ENCODE peak calls at places on chromosome 18, in six cellular contexts. Z, F, D, A, R and B are unnamed samples. For H3K9me3 and H3K4me1, the result is how much of the 10 kb centered on the place peaks cover.

GRCh38 chr18:63025251-63025710 is 294.3 kb downstream of the BCL2 start:
- DNase-seq in Z (no peak), F (no peak), D (no peak), A (no peak), R (no peak), B (no peak)

GRCh38 chr18:39806519-39806918 is 2148.5 kb upstream of the PIK3C3 start:
- DNase-seq in Z (no peak), F (no peak), D (no peak), A (no peak), R (no peak), B (no peak)

GRCh38 chr18:73099759-73100158 is 232.0 kb upstream of the NETO1 start:
- DNase-seq in Z (no peak), F (no peak), D (no peak), A (no peak), R (no peak), B (no peak)

GRCh38 chr18:45416168-45416567 is 199.1 kb upstream of the SLC14A2 start:
- DNase-seq in Z (no peak), F (no peak), D (no peak), A (no peak), R (no peak), B (no peak)

GRCh38 chr18:47036298-47036874 is 965 bp upstream of the ELOA2 start:
- DNase-seq in Z (peak), F (peak), D (no peak), A (no peak), R (no peak), B (no peak)

GRCh38 chr18:12373032-12373770 is 3.8 kb downstream of the AFG3L2 start:
- DNase-seq in Z (no peak), F (peak), D (no peak), A (no peak), R (no peak), B (no peak)

GRCh38 chr18:31176531-31176930 is 13.9 kb upstream of the DSC1 start:
- DNase-seq in Z (no peak), F (no peak), D (no peak), A (no peak), R (no peak), B (no peak)

GRCh38 chr18:8153887-8154583 is 455.2 kb upstream of the RAB12 start:
- DNase-seq in Z (no peak), F (no peak), D (no peak), A (no peak), R (no peak), B (no peak)

GRCh38 chr18:36382151-36382550 is 84.6 kb downstream of the FHOD3 start:
- DNase-seq in Z (no peak), F (no peak), D (no peak), A (no peak), R (no peak), B (no peak)

GRCh38 chr18:36314098-36314497 is 16.6 kb downstream of the FHOD3 start:
- DNase-seq in Z (no peak), F (no peak), D (no peak), A (no peak), R (no peak), B (no peak)

GRCh38 chr18:9900699-9901098 is 13.1 kb upstream of the VAPA start:
- DNase-seq in Z (no peak), F (no peak), D (no peak), A (no peak), R (no peak), B (no peak)

GRCh38 chr18:48719988-48720654 is 181.3 kb downstream of the CTIF start:
- DNase-seq in Z (no peak), F (peak), D (no peak), A (no peak), R (no peak), B (no peak)

GRCh38 chr18:59343916-59344315 is 15.1 kb downstream of the LMAN1 start:
- DNase-seq in Z (no peak), F (no peak), D (no peak), A (no peak), R (no peak), B (no peak)

GRCh38 chr18:61581578-61582204 is 248.5 kb downstream of the CDH20 start:
- DNase-seq in Z (peak), F (peak), D (peak), A (peak), R (peak), B (peak)

GRCh38 chr18:8969639-8970378 is 132.7 kb upstream of the NDUFV2 start:
- DNase-seq in Z (no peak), F (no peak), D (no peak), A (no peak), R (no peak), B (no peak)

GRCh38 chr18:35247412-35248249 is 6.8 kb downstream of the ZNF397 start:
- DNase-seq in Z (peak), F (no peak), D (no peak), A (no peak), R (no peak), B (no peak)

GRCh38 chr18:35245719-35246317 is 5.0 kb downstream of the ZNF397 start:
- DNase-seq in Z (no peak), F (no peak), D (no peak), A (no peak), R (no peak), B (no peak)

GRCh38 chr18:35242426-35242825 is 1.6 kb downstream of the ZNF397 start:
- DNase-seq in Z (no peak), F (no peak), D (no peak), A (no peak), R (no peak), B (no peak)

GRCh38 chr18:35241523-35241804 is 630 bp downstream of the ZNF397 start:
- DNase-seq in Z (peak), F (no peak), D (no peak), A (no peak), R (peak), B (peak)

GRCh38 chr18:35244671-35245070 is 3.8 kb downstream of the ZNF397 start:
- DNase-seq in Z (no peak), F (no peak), D (no peak), A (no peak), R (no peak), B (no peak)
- H3K9me3 ChIP-seq in Z (under half), F (under half), D (under half), A (under half), R (under half), B (under half)

GRCh38 chr18:58254873-58255511 is 211.0 kb downstream of the NEDD4L start:
- DNase-seq in Z (no peak), F (no peak), D (peak), A (no peak), R (no peak), B (no peak)

GRCh38 chr18:58256316-58257080 is 212.5 kb downstream of the NEDD4L start:
- DNase-seq in Z (no peak), F (no peak), D (no peak), A (no peak), R (no peak), B (no peak)

GRCh38 chr18:58257461-58257860 is 213.4 kb downstream of the NEDD4L start:
- DNase-seq in Z (no peak), F (no peak), D (no peak), A (no peak), R (no peak), B (no peak)

GRCh38 chr18:58253871-58254270 is 209.8 kb downstream of the NEDD4L start:
- DNase-seq in Z (no peak), F (no peak), D (no peak), A (no peak), R (no peak), B (no peak)

GRCh38 chr18:58255701-58256311 is 211.8 kb downstream of the NEDD4L start:
- DNase-seq in Z (no peak), F (no peak), D (peak), A (no peak), R (no peak), B (no peak)
- H3K4me1 ChIP-seq in Z (under half), F (under half), D (under half), A (under half), R (under half), B (under half)

DNA sequence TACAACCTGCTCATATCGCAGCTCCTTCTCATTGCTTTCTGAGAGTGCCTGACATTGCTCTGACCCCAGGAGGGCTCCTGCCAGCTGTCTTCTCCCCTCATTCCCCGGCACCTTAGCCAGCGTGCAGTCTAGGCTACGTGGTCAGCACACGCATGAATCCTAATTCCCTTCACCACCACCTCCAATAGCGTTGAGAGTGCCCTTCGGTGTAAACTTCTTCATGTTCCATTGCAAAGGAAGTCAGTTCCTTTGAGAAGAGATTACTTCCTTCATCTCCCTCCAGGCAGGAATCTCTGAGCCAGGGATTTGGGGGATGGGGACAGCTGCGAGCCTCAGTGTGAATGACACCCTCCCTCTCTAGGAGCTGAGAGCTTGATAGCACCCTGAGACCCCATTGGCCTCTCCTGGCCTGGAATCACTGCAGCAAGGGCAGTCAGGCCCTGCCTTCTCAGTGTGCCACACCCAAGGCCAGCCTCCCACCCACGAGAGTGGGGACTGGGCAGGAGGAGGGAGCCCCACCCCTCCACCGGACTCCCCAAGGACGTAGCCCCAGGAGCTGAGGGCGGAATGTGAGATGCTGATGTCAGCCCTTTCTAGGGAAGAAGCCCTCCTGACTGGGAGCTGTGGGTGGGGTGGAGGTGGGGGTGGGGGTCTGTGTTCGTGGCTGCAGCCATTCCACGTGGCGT is 53.4 kb downstream of the SLC66A2 start:
- DNase-seq in Z (no peak), F (no peak), D (no peak), A (peak), R (no peak), B (no peak)
- H3K9me3 ChIP-seq in Z (under half), F (under half), D (half or more), A (under half), R (under half), B (under half)

GRCh38 chr18:23138470-23138869 is 3.2 kb downstream of the CABLES1 start:
- DNase-seq in Z (peak), F (no peak), D (peak), A (no peak), R (no peak), B (no peak)
- H3K4me1 ChIP-seq in Z (half or more), F (under half), D (half or more), A (under half), R (under half), B (under half)

GRCh38 chr18:38575648-38576047 is 1010.0 kb upstream of the CELF4 start:
- DNase-seq in Z (no peak), F (no peak), D (no peak), A (no peak), R (peak), B (no peak)
- H3K9me3 ChIP-seq in Z (under half), F (under half), D (under half), A (under half), R (under half), B (under half)

GRCh38 chr18:22552254-22552653 is 134.5 kb upstream of the CTAGE1 start:
- DNase-seq in Z (no peak), F (no peak), D (no peak), A (no peak), R (no peak), B (no peak)
- H3K4me1 ChIP-seq in Z (under half), F (under half), D (under half), A (under half), R (under half), B (under half)

GRCh38 chr18:35246831-35247230 is 6.0 kb downstream of the ZNF397 start:
- DNase-seq in Z (no peak), F (no peak), D (no peak), A (no peak), R (no peak), B (no peak)
- H3K9me3 ChIP-seq in Z (under half), F (under half), D (under half), A (under half), R (under half), B (under half)

GRCh38 chr18:55444496-55444895 is 143.5 kb downstream of the TCF4 start:
- DNase-seq in Z (no peak), F (no peak), D (no peak), A (no peak), R (no peak), B (no peak)
- H3K4me1 ChIP-seq in Z (half or more), F (under half), D (half or more), A (under half), R (under half), B (under half)

GRCh38 chr18:24843123-24843522 is 382.7 kb downstream of the HRH4 start:
- DNase-seq in Z (no peak), F (no peak), D (no peak), A (no peak), R (no peak), B (no peak)

GRCh38 chr18:24840640-24841039 is 380.2 kb downstream of the HRH4 start:
- DNase-seq in Z (no peak), F (no peak), D (no peak), A (no peak), R (no peak), B (no peak)

GRCh38 chr18:24841536-24841935 is 381.1 kb downstream of the HRH4 start:
- DNase-seq in Z (no peak), F (no peak), D (no peak), A (no peak), R (no peak), B (no peak)

GRCh38 chr18:24850532-24850931 is 390.1 kb downstream of the HRH4 start:
- DNase-seq in Z (no peak), F (no peak), D (no peak), A (no peak), R (no peak), B (no peak)

DNA sequence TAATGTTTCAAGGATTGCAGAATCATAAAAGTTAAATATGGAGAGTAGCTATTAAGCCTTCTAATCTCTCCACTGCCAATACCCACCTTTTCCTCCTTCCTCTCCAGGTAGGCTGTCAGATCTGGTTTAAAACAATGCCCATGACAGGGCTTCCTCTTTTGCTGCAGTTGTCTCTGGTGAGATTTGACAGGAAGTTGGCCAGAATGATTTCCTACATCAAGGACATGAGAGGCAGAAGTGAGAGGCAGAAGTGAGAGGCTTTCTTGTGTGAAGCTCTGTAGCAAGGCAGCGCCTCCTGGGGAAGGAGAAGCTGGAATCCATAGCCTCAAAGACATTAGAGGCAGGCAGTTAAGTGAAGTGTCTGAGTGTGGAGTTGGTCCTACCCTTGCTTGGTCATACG is 385.7 kb downstream of the HRH4 start:
- DNase-seq in Z (peak), F (no peak), D (no peak), A (no peak), R (no peak), B (no peak)
- H3K9me3 ChIP-seq in Z (under half), F (under half), D (under half), A (under half), R (under half), B (under half)

DNA sequence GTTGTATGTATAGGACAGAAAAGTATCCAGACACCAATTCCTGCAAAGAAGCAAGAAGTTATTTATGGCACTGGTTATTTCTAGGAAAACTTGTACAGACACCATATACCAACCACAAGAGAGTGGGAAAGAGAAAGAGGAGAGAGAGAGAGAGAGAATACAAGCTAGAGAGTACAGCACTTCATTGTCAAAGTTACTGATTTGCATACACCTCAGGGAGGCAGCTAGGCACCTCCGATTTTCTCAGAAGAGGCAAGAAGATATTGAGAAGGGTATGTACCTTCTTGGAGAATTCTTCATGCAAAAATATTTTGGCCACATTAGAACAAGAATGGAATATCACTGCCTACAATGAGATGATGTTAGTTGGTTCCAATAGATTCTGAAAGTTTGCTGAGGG is 333.9 kb upstream of the PIK3C3 start:
- DNase-seq in Z (no peak), F (no peak), D (no peak), A (no peak), R (no peak), B (no peak)
- H3K4me1 ChIP-seq in Z (under half), F (under half), D (under half), A (under half), R (under half), B (under half)